ENCODE peak calls at places on chromosomes 1 and 21, in ten cellular contexts. X is neural crest cell; J is CD8-positive, alpha-beta T cell; V is glutamatergic neuron; O is HFFc6; U is progenitor cell of endocrine pancreas; K is OCI-LY7; C is endodermal cell; M is neural progenitor cell; A is ovary. H is an unnamed sample.

GRCh38 chr1:149843302-149844041 is 55.9 kb upstream of the BOLA1 start:
- DNase-seq in C (peak), X (no peak), J (no peak), O (no peak), A (no peak), V (no peak), M (peak), K (peak), U (no peak), H (no peak)

GRCh38 chr21:45898781-45899180 is 82.8 kb upstream of the COL6A1 start:
- DNase-seq in O (no peak), X (no peak), M (no peak), K (no peak), U (no peak), A (peak), V (no peak), J (no peak), C (no peak), H (no peak)

GRCh38 chr1:24390924-24391782 is 22.4 kb downstream of the STPG1 start:
- DNase-seq in J (peak), A (peak), U (peak), M (peak), O (peak), K (peak), X (peak), V (peak), C (peak), H (peak)

GRCh38 chr1:46221749-46222148 is 18.6 kb downstream of the LURAP1 start:
- DNase-seq in U (no peak), M (peak), J (no peak), C (peak), X (peak), K (no peak), A (no peak), V (peak), O (no peak), H (no peak)

GRCh38 chr1:125065821-125066180 is 3881.0 kb downstream of the SRGAP2C start:
- DNase-seq in U (no peak), J (no peak), O (no peak), K (no peak), V (no peak), M (no peak), C (no peak), A (no peak), X (no peak), H (no peak)

GRCh38 chr1:86155061-86155806 is 1.3 kb downstream of the COL24A1 start:
- DNase-seq in C (peak), O (no peak), X (peak), A (no peak), J (no peak), M (peak), K (no peak), V (peak), U (peak), H (peak)

GRCh38 chr1:54402896-54403295 is 3.3 kb downstream of the SSBP3 start:
- DNase-seq in M (no peak), J (no peak), X (no peak), C (no peak), K (no peak), O (no peak), V (no peak), A (no peak), U (no peak), H (no peak)

GRCh38 chr1:220527279-220528048 is 472 bp upstream of the MARK1 start:
- DNase-seq in X (no peak), A (no peak), C (peak), M (peak), O (no peak), J (no peak), V (peak), K (no peak), U (no peak), H (no peak)

GRCh38 chr1:30866594-30866993 is 42.0 kb downstream of the SDC3 start:
- DNase-seq in V (no peak), A (no peak), U (no peak), X (no peak), O (no peak), C (no peak), K (no peak), M (no peak), J (no peak), H (no peak)

GRCh38 chr21:38925923-38926322 is 120.2 kb downstream of the ETS2 start:
- DNase-seq in O (peak), K (no peak), A (peak), M (no peak), J (no peak), V (no peak), U (no peak), C (no peak), X (no peak), H (peak)

GRCh38 chr1:230760360-230760827 is 13.2 kb downstream of the CAPN9 start:
- DNase-seq in J (no peak), X (no peak), U (no peak), K (peak), V (no peak), O (no peak), M (no peak), A (no peak), C (peak), H (no peak)

GRCh38 chr21:40512590-40512989 is 334.4 kb downstream of the DSCAM start:
- DNase-seq in K (peak), O (no peak), A (no peak), M (peak), C (peak), X (peak), U (no peak), V (peak), J (no peak), H (no peak)

GRCh38 chr21:45406801-45407628 is 2.0 kb downstream of the COL18A1 start:
- DNase-seq in O (no peak), C (peak), A (peak), U (no peak), K (peak), M (peak), J (no peak), X (no peak), V (no peak), H (no peak)

GRCh38 chr1:173148971-173149370 is 58.2 kb downstream of the TNFSF4 start:
- DNase-seq in O (no peak), U (no peak), A (no peak), M (no peak), K (no peak), J (no peak), X (no peak), C (no peak), V (no peak), H (no peak)

GRCh38 chr1:37556712-37557196 is at the start of gene DNALI1:
- DNase-seq in J (no peak), U (peak), O (peak), K (peak), C (peak), V (peak), A (peak), X (peak), M (peak), H (peak)

GRCh38 chr1:14850563-14850962 is 252.1 kb downstream of the KAZN start:
- DNase-seq in K (peak), U (no peak), A (no peak), V (no peak), J (no peak), O (no peak), X (no peak), M (no peak), C (peak), H (no peak)
- TF ChIP-seq CTCF in K (peak), U (peak), A (no peak), V (no peak), J (no peak), O (no peak), X (no peak), M (peak), C (peak), H (no peak)

GRCh38 chr1:236759252-236759859 is 35.7 kb upstream of the MTR start:
- DNase-seq in U (no peak), V (no peak), K (peak), M (peak), O (peak), X (peak), J (no peak), A (no peak), C (peak), H (no peak)

GRCh38 chr1:236760480-236760879 is 34.6 kb upstream of the MTR start:
- DNase-seq in C (no peak), M (no peak), X (no peak), J (no peak), V (no peak), K (no peak), U (no peak), O (no peak), A (no peak), H (no peak)

GRCh38 chr1:236760986-236761385 is 34.1 kb upstream of the MTR start:
- DNase-seq in K (no peak), J (no peak), A (no peak), O (no peak), X (no peak), C (no peak), M (no peak), V (no peak), U (no peak), H (no peak)

GRCh38 chr1:236754525-236755210 is 40.4 kb upstream of the MTR start:
- DNase-seq in K (no peak), C (no peak), U (no peak), M (no peak), A (no peak), V (no peak), J (no peak), X (no peak), O (no peak), H (no peak)

GRCh38 chr1:236757640-236758039 is 37.5 kb upstream of the MTR start:
- DNase-seq in K (no peak), V (no peak), A (no peak), U (no peak), C (no peak), J (no peak), O (no peak), X (no peak), M (no peak), H (no peak)
- TF ChIP-seq CTCF in K (no peak), V (no peak), A (no peak), U (no peak), C (no peak), J (no peak), O (no peak), X (no peak), M (no peak), H (no peak)

DNA sequence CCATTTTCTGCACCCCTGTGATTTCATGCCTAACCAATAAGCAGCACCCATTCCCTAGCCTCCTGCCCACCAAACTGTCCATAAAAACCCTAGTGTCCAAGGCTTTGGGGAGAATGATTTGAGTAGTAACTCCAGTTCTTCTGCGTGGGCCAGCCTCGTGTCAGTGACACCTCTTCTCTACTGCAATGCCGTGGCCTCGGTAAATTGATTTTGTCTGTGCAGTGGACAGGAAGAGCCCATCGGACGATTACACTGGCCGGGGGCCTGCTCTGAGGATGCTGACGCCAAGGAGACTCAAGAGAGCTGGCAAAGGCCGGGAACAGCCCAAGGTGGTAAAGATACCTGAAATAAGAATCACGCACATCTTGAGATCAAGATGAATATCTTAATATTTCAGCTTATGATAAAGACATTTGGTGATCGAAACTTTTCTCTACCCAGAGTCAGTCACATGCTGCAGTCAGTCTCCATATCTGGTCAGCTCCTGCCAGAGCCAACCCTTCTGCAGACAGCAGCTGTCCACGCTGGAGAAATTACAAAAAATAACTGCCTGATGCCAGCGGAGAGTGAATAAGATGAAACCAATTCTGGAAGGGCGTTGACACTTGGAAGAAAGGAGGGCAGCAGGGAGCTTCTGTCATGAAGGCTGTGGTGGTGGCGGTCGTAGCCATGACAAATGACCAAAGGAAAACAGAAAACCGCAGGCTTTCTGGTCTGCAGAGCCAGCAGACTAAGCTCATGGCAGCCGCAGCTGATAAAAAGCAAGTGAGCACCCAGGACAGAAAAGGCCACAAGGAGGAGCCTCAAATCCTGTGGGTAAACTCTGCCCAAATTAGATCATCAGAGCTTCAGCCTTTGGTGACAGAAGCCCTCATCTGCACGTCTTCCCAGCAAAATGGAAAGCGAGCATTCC is 29.1 kb downstream of the RSPH1 start:
- DNase-seq in K (peak), O (no peak), C (peak), U (no peak), V (no peak), X (no peak), J (no peak), M (peak), A (no peak), H (no peak)
- TF ChIP-seq CTCF in K (peak), O (peak), C (peak), U (peak), V (no peak), X (no peak), J (peak), M (peak), A (no peak), H (peak)

GRCh38 chr1:201261771-201262547 is 21.3 kb upstream of the PKP1 start:
- DNase-seq in A (no peak), U (no peak), K (no peak), M (no peak), V (no peak), O (no peak), C (peak), J (no peak), X (no peak), H (no peak)

GRCh38 chr1:201259476-201260235 is 23.6 kb upstream of the PKP1 start:
- DNase-seq in C (peak), O (peak), V (no peak), J (no peak), A (no peak), M (peak), X (no peak), U (no peak), K (no peak), H (no peak)

GRCh38 chr1:201260648-201261311 is 22.5 kb upstream of the PKP1 start:
- DNase-seq in A (no peak), V (no peak), O (no peak), X (no peak), C (peak), J (no peak), M (no peak), U (no peak), K (no peak), H (no peak)

GRCh38 chr1:201258763-201259230 is 24.5 kb upstream of the PKP1 start:
- DNase-seq in C (peak), J (no peak), X (no peak), A (no peak), O (no peak), K (no peak), M (no peak), U (no peak), V (no peak), H (no peak)

GRCh38 chr1:201260236-201260591 is 23.1 kb upstream of the PKP1 start:
- DNase-seq in M (no peak), X (no peak), C (no peak), K (no peak), V (no peak), J (no peak), U (no peak), A (no peak), O (no peak), H (no peak)
- TF ChIP-seq CTCF in M (no peak), X (no peak), C (no peak), K (no peak), V (no peak), J (no peak), U (no peak), A (no peak), O (no peak), H (no peak)

GRCh38 chr1:169466259-169467230 is 19.2 kb downstream of the SLC19A2 start:
- DNase-seq in A (no peak), C (peak), U (no peak), M (no peak), V (no peak), O (peak), K (peak), X (no peak), J (no peak), H (no peak)
- TF ChIP-seq CTCF in A (peak), C (peak), U (peak), M (peak), V (peak), O (peak), K (peak), X (peak), J (peak), H (no peak)

GRCh38 chr21:41864311-41865001 is 14.7 kb downstream of the PRDM15 start:
- DNase-seq in C (peak), J (no peak), M (no peak), X (no peak), K (peak), U (no peak), A (no peak), O (no peak), V (no peak), H (no peak)

GRCh38 chr21:41861255-41861654 is 17.9 kb downstream of the PRDM15 start:
- DNase-seq in K (peak), V (no peak), X (no peak), M (no peak), O (no peak), U (no peak), A (no peak), C (no peak), J (no peak), H (no peak)

GRCh38 chr21:41859297-41859980 is 19.7 kb downstream of the PRDM15 start:
- DNase-seq in C (no peak), A (no peak), J (no peak), K (no peak), M (no peak), O (no peak), U (no peak), X (no peak), V (no peak), H (no peak)

GRCh38 chr21:41863439-41863740 is 15.8 kb downstream of the PRDM15 start:
- DNase-seq in U (no peak), X (no peak), O (no peak), K (peak), A (no peak), V (no peak), M (no peak), C (no peak), J (no peak), H (no peak)

GRCh38 chr21:41861987-41862386 is 17.2 kb downstream of the PRDM15 start:
- DNase-seq in J (no peak), U (no peak), M (no peak), K (peak), X (no peak), C (peak), V (no peak), A (no peak), O (no peak), H (no peak)
- TF ChIP-seq CTCF in J (no peak), U (no peak), M (peak), K (peak), X (no peak), C (peak), V (no peak), A (no peak), O (peak), H (no peak)

GRCh38 chr1:151143057-151143435 is 3.4 kb downstream of the SEMA6C start:
- DNase-seq in U (no peak), C (peak), X (no peak), A (no peak), V (no peak), O (no peak), J (no peak), M (peak), K (no peak), H (no peak)
- TF ChIP-seq CTCF in U (no peak), C (no peak), X (no peak), A (no peak), V (no peak), O (no peak), J (no peak), M (no peak), K (no peak), H (no peak)

DNA sequence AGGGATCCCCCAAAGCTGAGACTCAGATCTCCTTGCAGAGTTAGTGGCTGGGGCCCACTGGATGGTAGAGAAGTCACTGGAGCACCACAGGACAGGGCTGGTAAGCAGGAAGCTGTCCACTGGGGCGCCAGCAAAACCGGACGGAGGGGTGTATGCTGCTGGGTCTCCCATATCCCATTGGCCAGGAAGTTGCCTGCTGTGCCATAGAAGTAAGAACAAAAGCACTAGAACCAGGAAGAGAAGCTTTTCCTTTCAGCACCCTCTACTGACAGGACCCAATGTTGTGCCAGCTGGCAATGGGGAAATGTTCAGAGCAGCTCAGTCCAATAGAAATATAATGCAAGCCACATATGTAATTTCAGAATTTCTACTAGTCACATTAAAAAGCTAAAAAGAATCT is 146.6 kb downstream of the SPATA46 start:
- DNase-seq in J (no peak), U (no peak), C (peak), V (no peak), K (peak), A (no peak), X (no peak), M (peak), O (no peak), H (no peak)
- TF ChIP-seq CTCF in J (no peak), U (no peak), C (peak), V (no peak), K (peak), A (no peak), X (no peak), M (peak), O (peak), H (no peak)

GRCh38 chr21:35400233-35400939 is 351.3 kb upstream of the RUNX1 start:
- DNase-seq in J (no peak), U (no peak), A (no peak), V (no peak), C (peak), M (peak), O (peak), X (no peak), K (peak), H (no peak)
- TF ChIP-seq CTCF in J (peak), U (peak), A (peak), V (no peak), C (peak), M (peak), O (peak), X (peak), K (peak), H (peak)